ENCODE peak calls at places on chromosome 16, in nine cellular contexts. D is ovary, A is DND-41, F is heart left ventricle, P is stomach, J is HL-60, L is AG10803, H is testis, V is fibroblast of villous mesenchyme. R is an unnamed sample.

GRCh38 chr16:847151-847550 is 46.6 kb upstream of the GNG13 start:
- DNase-seq in F (no peak), V (no peak), P (no peak), J (no peak), H (no peak), D (no peak), L (no peak), A (no peak), R (no peak)

GRCh38 chr16:68079616-68080344 is 5.4 kb upstream of the NFATC3 start:
- DNase-seq in P (peak; percentile 54), L (no peak), H (peak; percentile 93), A (peak; percentile 93), J (peak; percentile 96), F (peak; percentile 89), V (peak; percentile 67), D (peak; percentile 65), R (peak; percentile 44)

GRCh38 chr16:73216932-73217331 is 169.0 kb upstream of the ZFHX3 start:
- DNase-seq in H (no peak), D (no peak), A (no peak), F (no peak), P (no peak), V (no peak), J (no peak), L (no peak), R (no peak)

GRCh38 chr16:72740346-72740745 is 307.6 kb downstream of the ZFHX3 start:
- DNase-seq in F (no peak), V (peak; percentile 7), A (no peak), H (no peak), D (no peak), J (no peak), L (peak; percentile 13), P (no peak), R (peak; percentile 33)

GRCh38 chr16:67457611-67458010 is 23.3 kb downstream of the ATP6V0D1 start:
- DNase-seq in L (no peak), F (no peak), A (no peak), H (no peak), D (no peak), J (no peak), V (no peak), P (no peak), R (no peak)

GRCh38 chr16:87461466-87461975 is 31.3 kb downstream of the ZCCHC14 start:
- DNase-seq in J (peak; percentile 1), V (peak; percentile 55), L (no peak), P (peak; percentile 96), A (no peak), D (peak; percentile 41), H (peak; percentile 84), F (peak; percentile 61), R (peak; percentile 52)

GRCh38 chr16:4494746-4495490 is 18.7 kb downstream of the HMOX2 start:
- DNase-seq in D (no peak), J (no peak), A (no peak), H (no peak), F (no peak), P (no peak), V (peak; percentile 66), L (peak; percentile 73), R (peak; percentile 80)

GRCh38 chr16:70746040-70746707 is 54.8 kb downstream of the VAC14 start:
- DNase-seq in F (peak; percentile 69), D (peak; percentile 78), H (peak; percentile 87), V (peak; percentile 75), L (peak; percentile 86), J (peak; percentile 74), A (no peak), P (peak; percentile 69), R (peak; percentile 55)

GRCh38 chr16:89120281-89120680 is 26.6 kb downstream of the ACSF3 start:
- DNase-seq in D (no peak), V (no peak), L (no peak), A (no peak), P (no peak), H (no peak), F (peak; percentile 20), J (no peak), R (no peak)

GRCh38 chr16:56964243-56965148 is 2.7 kb downstream of the CETP start:
- DNase-seq in V (peak; percentile 92), A (peak; percentile 86), H (peak; percentile 97), J (peak; percentile 95), F (peak; percentile 93), D (peak; percentile 65), P (peak; percentile 92), L (peak; percentile 79), R (peak; percentile 91)
- TF ChIP-seq CTCF in V (peak; percentile 75), A (peak; percentile 93), H (peak; percentile 85), J (peak; percentile 60), F (peak; percentile 94), D (no peak), P (peak; percentile 93), L (peak; percentile 60), R (peak; percentile 84)

GRCh38 chr16:59905131-59905530 is 1171.0 kb upstream of the GOT2 start:
- DNase-seq in D (no peak), J (no peak), A (no peak), H (no peak), F (no peak), P (no peak), L (no peak), V (no peak), R (no peak)
- H3K4me3 ChIP-seq in D (no peak overlapping the region), J (no peak overlapping the region), A (no peak overlapping the region), H (no peak overlapping the region), F (no peak overlapping the region), P (no peak overlapping the region), L (no peak overlapping the region), V (no peak overlapping the region), R (no peak overlapping the region)

DNA sequence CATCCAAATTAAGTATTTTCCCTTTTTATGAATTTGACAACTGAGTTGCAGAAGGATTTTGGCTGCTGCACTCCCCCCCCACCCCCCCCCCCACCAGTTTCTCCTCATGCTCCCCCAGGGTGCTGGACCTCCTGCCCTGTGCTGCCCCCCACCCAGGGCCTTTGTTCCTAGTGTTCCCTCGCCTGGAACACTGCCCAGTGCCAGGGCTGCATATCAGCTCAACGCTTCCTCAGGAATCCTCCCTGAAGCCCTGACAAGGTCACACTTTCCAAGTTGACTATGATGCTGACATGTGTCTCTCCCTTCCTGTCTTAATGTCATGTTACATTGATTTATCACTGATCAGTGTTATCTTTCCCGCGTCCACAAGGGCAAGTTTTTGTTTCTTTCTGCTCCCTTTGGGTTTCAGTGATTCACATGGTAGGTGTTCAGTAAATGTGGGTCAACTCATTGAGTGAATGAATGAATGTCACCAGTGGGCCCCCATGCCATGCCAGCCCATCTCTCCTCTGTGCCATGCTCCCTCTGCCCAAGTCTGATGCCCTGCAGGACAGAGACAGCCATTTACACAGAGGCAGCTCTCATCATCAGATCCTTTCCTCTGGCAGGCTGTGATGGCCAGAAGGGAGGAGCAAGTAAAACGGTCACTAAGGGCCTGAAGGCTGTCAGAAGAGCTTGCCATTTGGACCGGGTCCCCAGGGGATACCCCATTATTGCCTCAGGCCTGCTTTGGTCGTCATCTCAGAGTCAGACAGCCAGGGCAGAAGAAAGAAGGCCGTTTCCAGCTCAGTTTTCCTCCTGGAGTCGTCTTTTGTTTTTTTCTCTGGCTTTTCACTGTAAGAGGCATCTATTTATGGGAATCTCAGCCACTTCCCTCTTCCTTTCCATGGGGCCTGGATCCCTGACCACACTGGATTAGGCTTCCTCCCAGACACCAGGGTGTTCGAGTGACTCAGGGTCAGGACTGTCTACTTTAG is 386.2 kb downstream of the SNX29 start:
- DNase-seq in V (no peak), A (no peak), J (no peak), D (no peak), L (peak; percentile 60), F (peak; percentile 74), P (no peak), H (peak; percentile 83), R (no peak)
- TF ChIP-seq CTCF in V (no peak), A (no peak), J (no peak), D (no peak), L (no peak), F (no peak), P (no peak), H (no peak), R (no peak)

DNA sequence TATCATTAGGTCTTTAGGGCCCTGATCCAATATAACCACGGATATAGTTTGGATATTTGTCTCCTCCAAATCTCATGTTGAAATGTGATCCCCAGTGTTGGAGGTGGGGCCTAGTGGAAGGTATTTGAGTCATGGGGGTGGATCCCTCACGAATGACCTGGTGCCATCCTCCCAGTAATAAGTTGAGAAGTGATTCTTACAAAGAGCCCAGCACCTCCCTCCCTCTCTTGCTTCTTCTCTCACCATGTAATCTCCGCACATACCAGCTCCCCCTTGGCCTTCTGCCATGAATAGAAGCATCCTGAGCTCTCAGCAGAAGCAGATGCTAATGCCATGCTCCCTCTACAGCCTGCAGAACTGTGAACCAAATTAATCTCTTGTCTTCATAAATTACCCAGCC is 42.0 kb upstream of the RBBP6 start:
- DNase-seq in L (peak; percentile 46), J (no peak), F (no peak), A (no peak), D (no peak), P (no peak), V (peak; percentile 2), H (no peak), R (peak; percentile 50)
- H3K4me3 ChIP-seq in L (no peak overlapping the region), J (no peak overlapping the region), F (no peak overlapping the region), A (no peak overlapping the region), D (no peak overlapping the region), P (no peak overlapping the region), V (no peak overlapping the region), H (no peak overlapping the region), R (no peak overlapping the region)

DNA sequence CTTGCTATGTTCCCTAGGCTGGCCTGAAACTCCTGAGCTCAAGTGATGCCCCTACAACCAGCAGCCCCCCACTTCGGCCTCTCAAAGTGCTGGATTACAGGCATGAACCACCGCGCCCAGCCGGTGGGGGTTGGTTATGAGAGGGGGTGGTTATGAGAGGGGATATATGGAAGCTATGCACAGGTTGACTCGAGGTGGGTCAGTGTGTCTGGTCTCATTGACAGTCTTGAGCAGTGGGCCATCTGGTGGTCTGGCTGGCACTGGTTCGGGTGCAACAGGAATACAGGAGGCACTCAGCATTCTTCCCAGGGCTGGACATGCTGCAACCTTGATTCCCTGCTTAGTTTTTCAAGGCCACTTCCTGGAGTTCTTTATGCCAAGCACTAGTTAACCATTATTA is 5.6 kb upstream of the STX1B start:
- DNase-seq in D (no peak), H (no peak), F (peak; percentile 13), A (no peak), V (no peak), J (no peak), L (no peak), P (no peak), R (no peak)
- TF ChIP-seq CTCF in D (no peak), H (no peak), F (no peak), A (no peak), V (peak; percentile 8), J (no peak), L (no peak), P (no peak), R (peak; percentile 17)

GRCh38 chr16:3099732-3100499 is 822 bp upstream of the ZSCAN10 start:
- DNase-seq in P (peak; percentile 98), D (peak; percentile 76), J (peak; percentile 92), A (peak; percentile 68), F (peak; percentile 93), L (peak; percentile 82), V (peak; percentile 88), H (peak; percentile 95), R (peak; percentile 90)
- H3K4me3 ChIP-seq in P (peak overlapping the region; percentile 26), D (no peak overlapping the region), J (no peak overlapping the region), A (no peak overlapping the region), F (peak overlapping the region; percentile 33), L (peak overlapping the region; percentile 30), V (peak overlapping the region; percentile 29), H (no peak overlapping the region), R (no peak overlapping the region)

DNA sequence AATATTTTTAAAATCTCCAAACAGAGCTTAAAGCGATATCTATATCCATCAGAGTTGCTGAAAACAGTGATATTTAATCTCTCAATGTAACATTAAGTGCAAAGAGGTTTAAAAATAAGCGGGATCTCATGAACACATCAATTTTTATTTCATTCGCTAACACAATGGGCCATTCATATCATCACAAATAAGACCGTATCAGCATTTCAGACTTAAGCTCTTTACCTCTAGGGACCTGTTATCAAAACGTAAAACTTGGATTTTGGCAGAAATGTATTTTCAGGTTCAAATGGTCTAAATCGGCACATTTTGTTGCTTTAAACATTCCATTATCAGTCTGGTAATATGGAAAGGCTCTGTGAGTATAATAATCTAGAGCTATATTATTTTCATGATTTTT is 77.9 kb downstream of the TOX3 start:
- DNase-seq in J (no peak), V (no peak), L (no peak), H (no peak), P (no peak), D (no peak), A (no peak), F (no peak), R (no peak)
- TF ChIP-seq CTCF in J (no peak), V (no peak), L (no peak), H (no peak), P (no peak), D (no peak), A (no peak), F (no peak), R (no peak)

R was measured in choroid plexus epithelial cell.